ENCODE peak calls at places on chromosomes 7 and 10, in five cellular contexts. V is tibial nerve, C is ovary, Y is transverse colon, T is suprapubic skin. K is an unnamed sample.

GRCh38 chr10:110376021-110376773 is 71.5 kb upstream of the SMNDC1 start:
- DNase-seq in C (no peak), Y (no peak), V (no peak), T (no peak), K (no peak)

GRCh38 chr10:92810934-92811532 is 37.3 kb upstream of the EXOC6 start:
- DNase-seq in C (no peak), V (no peak), Y (no peak), T (no peak), K (no peak)

GRCh38 chr10:132984801-132985545 is 42.6 kb upstream of the CFAP46 start:
- DNase-seq in Y (no peak), T (no peak), V (no peak), C (no peak), K (no peak)

GRCh38 chr7:30904566-30904965 is 7.1 kb upstream of the AQP1 start:
- DNase-seq in T (no peak), V (no peak), Y (no peak), C (no peak), K (no peak)

GRCh38 chr7:63789378-63790176 is 209.1 kb upstream of the ZNF722 start:
- DNase-seq in V (no peak), C (no peak), T (no peak), Y (no peak), K (no peak)

GRCh38 chr10:5563237-5563961 is 38.6 kb downstream of the CALML3 start:
- DNase-seq in T (peak; percentile 53), Y (peak; percentile 8), V (no peak), C (peak; percentile 8), K (peak; percentile 22)

GRCh38 chr10:59995862-59996261 is 89.5 kb upstream of the CCDC6 start:
- DNase-seq in C (no peak), T (no peak), Y (no peak), V (no peak), K (no peak)

GRCh38 chr10:118721005-118721876 is 33.5 kb downstream of the CACUL1 start:
- DNase-seq in C (no peak), T (no peak), V (peak; percentile 98), Y (peak; percentile 58), K (peak; percentile 53)

GRCh38 chr7:124263232-124263827 is 230.5 kb upstream of the TMEM229A start:
- DNase-seq in Y (no peak), C (no peak), T (no peak), V (no peak), K (no peak)

GRCh38 chr7:19709249-19709578 is 377 bp upstream of the POLR1F start:
- DNase-seq in Y (no peak), C (no peak), T (no peak), V (no peak), K (no peak)

GRCh38 chr7:108736266-108736891 is 166.7 kb downstream of the DNAJB9 start:
- DNase-seq in C (no peak), T (no peak), V (no peak), Y (no peak), K (no peak)

GRCh38 chr7:30321992-30322637 is 37.7 kb downstream of the ZNRF2 start:
- DNase-seq in T (no peak), C (no peak), V (peak; percentile 42), Y (no peak), K (no peak)

GRCh38 chr10:86046845-86047460 is 319.6 kb downstream of the GRID1 start:
- DNase-seq in C (no peak), T (no peak), Y (no peak), V (no peak), K (no peak)

GRCh38 chr10:132611026-132611910 is 73.7 kb downstream of the INPP5A start:
- DNase-seq in C (no peak), Y (no peak), T (peak; percentile 46), V (no peak), K (no peak)

GRCh38 chr7:98086231-98086855 is 20.3 kb upstream of the LMTK2 start:
- DNase-seq in T (peak; percentile 81), C (no peak), V (no peak), Y (peak; percentile 94), K (peak; percentile 23)

GRCh38 chr7:83640731-83641533 is 8.0 kb downstream of the SEMA3E start:
- DNase-seq in Y (no peak), V (no peak), T (no peak), C (no peak), K (no peak)

GRCh38 chr10:80472234-80473095 is 18.4 kb downstream of the TSPAN14 start:
- DNase-seq in Y (no peak), V (no peak), T (no peak), C (no peak), K (no peak)

GRCh38 chr7:100860702-100861615 is 6.2 kb upstream of the TRIP6 start:
- DNase-seq in V (no peak), C (no peak), T (no peak), Y (no peak), K (no peak)

GRCh38 chr7:98568891-98569290 is 48.2 kb upstream of the NPTX2 start:
- DNase-seq in V (no peak), C (no peak), Y (no peak), T (no peak), K (no peak)

GRCh38 chr7:41637051-41637450 is 65.8 kb downstream of the INHBA start:
- DNase-seq in V (no peak), T (no peak), Y (no peak), C (no peak), K (no peak)

GRCh38 chr10:16828114-16828568 is 10.9 kb upstream of the RSU1 start:
- DNase-seq in T (peak; percentile 66), V (peak; percentile 54), C (peak; percentile 73), Y (peak; percentile 59), K (peak; percentile 48)

GRCh38 chr7:158216198-158216597 is 371.4 kb downstream of the PTPRN2 start:
- DNase-seq in T (no peak), Y (no peak), V (no peak), C (no peak), K (no peak)

GRCh38 chr10:14601872-14602725 is 172.6 kb downstream of the FAM107B start:
- DNase-seq in T (no peak), V (no peak), Y (peak; percentile 55), C (no peak), K (peak; percentile 72)

GRCh38 chr7:133502498-133502897 is 249.6 kb downstream of the EXOC4 start:
- DNase-seq in T (no peak), V (no peak), C (no peak), Y (no peak), K (no peak)

GRCh38 chr10:87670591-87670990 is 10.9 kb downstream of the PAPSS2 start:
- DNase-seq in Y (no peak), T (no peak), C (no peak), V (no peak), K (no peak)

GRCh38 chr10:8674230-8674629 is 619.7 kb downstream of the GATA3 start:
- DNase-seq in C (no peak), V (no peak), Y (no peak), T (no peak), K (no peak)

GRCh38 chr10:5563991-5564536 is 39.3 kb downstream of the CALML3 start:
- DNase-seq in C (peak; percentile 10), T (peak; percentile 48), V (no peak), Y (peak; percentile 3), K (peak; percentile 21)

GRCh38 chr7:147088916-147089315 is 972.3 kb downstream of the CNTNAP2 start:
- DNase-seq in C (no peak), T (no peak), V (no peak), Y (no peak), K (no peak)

GRCh38 chr7:29285451-29285807 is 90.9 kb downstream of the CHN2 start:
- DNase-seq in C (no peak), Y (no peak), V (no peak), T (no peak), K (no peak)
- TF ChIP-seq EP300 in C (no peak), Y (no peak), V (no peak), T (no peak), K (no peak)

GRCh38 chr10:72045586-72045985 is 42.8 kb downstream of the SPOCK2 start:
- DNase-seq in C (no peak), Y (no peak), V (no peak), T (no peak), K (no peak)

GRCh38 chr10:72043016-72043834 is 45.1 kb downstream of the SPOCK2 start:
- DNase-seq in T (no peak), Y (no peak), V (no peak), C (no peak), K (no peak)

GRCh38 chr10:72041491-72041890 is 46.9 kb downstream of the SPOCK2 start:
- DNase-seq in T (no peak), C (no peak), Y (no peak), V (no peak), K (no peak)

GRCh38 chr10:72048450-72049124 is 39.8 kb downstream of the SPOCK2 start:
- DNase-seq in T (peak; percentile 93), V (peak; percentile 98), Y (peak; percentile 94), C (peak; percentile 94), K (peak; percentile 94)

GRCh38 chr10:72044417-72045041 is 43.8 kb downstream of the SPOCK2 start:
- DNase-seq in T (peak; percentile 63), Y (no peak), C (peak; percentile 71), V (no peak), K (peak; percentile 79)
- TF ChIP-seq CTCF in T (no peak), Y (peak; percentile 45), C (peak; percentile 31), V (peak; percentile 50), K (no peak)

DNA sequence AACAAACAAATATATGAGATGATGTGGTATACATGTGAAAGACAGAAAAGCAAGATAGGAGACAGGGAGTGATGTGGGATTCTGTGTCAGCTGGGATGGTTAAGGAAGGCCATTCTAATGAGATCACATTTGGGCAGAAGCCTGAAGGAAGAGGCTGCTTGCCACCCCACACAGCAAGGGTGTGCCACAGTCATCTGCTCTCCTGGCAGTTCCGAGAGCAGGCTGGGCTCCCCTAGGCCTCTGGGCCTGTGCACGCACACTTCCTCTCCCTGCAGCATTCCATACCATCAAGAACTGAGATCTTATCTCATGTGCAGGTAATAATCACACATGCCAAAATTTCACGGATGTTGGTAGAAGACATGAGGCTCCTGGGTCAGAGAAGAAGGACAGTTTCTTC is 43.1 kb downstream of the SYPL1 start:
- DNase-seq in V (no peak), T (peak; percentile 64), C (no peak), Y (no peak), K (no peak)
- H3K27me3 ChIP-seq in V (no peaks in the 10 kb centered on the region), T (no peaks in the 10 kb centered on the region), C (no peaks in the 10 kb centered on the region), Y (no peaks in the 10 kb centered on the region), K (no peaks in the 10 kb centered on the region)

DNA sequence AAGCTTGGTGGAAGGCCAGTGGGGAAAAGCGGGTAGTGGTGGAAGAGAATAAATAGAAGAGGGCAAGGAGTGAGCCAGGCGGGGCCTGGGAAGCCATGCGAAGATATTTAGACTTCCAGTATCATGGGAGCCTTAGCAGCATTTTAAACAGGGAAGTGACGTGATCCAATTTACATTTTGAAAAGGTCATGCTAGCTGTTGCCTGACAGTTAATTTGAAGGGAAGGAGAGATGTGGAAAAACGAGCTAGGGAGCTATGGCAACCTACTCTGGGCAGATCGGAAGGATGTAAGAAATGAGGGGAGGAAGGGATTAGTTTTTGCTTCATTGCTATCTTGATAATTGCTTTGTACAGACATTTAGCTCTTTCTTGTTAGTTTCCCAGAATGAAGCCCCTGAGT is 13.1 kb upstream of the CALU start:
- DNase-seq in C (no peak), T (no peak), V (no peak), Y (no peak), K (no peak)
- TF ChIP-seq EP300 in C (no peak), T (no peak), V (no peak), Y (no peak), K (no peak)